ENCODE peak calls at places on chromosomes 16 and 17, in nine cellular contexts. One of them, this sample, is unnamed.
A peak's percentile ranks its signal among the peaks of the same experiment; 100 is the strongest.

GRCh38 chr16:24523569-24523968 is 15.8 kb upstream of the RBBP6 start:
- DNase-seq in activated CD4-positive, CD25-positive, alpha-beta regulatory T cell: no peak
- DNase-seq in C1 segment of cervical spinal cord: no peak
- DNase-seq in upper lobe of right lung: no peak
- DNase-seq in NCI-H2081 treated with DMSO at 0.1 percent for 48 hours: no peak
- DNase-seq in adipocyte: no peak
- DNase-seq in left ventricle myocardium superior: no peak
- DNase-seq in aorta: no peak
- DNase-seq in pancreas: no peak
- DNase-seq in this sample: no peak

GRCh38 chr17:63486317-63487013 is 9.6 kb downstream of the ACE start:
- DNase-seq in activated CD4-positive, CD25-positive, alpha-beta regulatory T cell: no peak
- DNase-seq in C1 segment of cervical spinal cord: no peak
- DNase-seq in upper lobe of right lung: no peak
- DNase-seq in NCI-H2081 treated with DMSO at 0.1 percent for 48 hours: no peak
- DNase-seq in adipocyte: no peak
- DNase-seq in left ventricle myocardium superior: no peak
- DNase-seq in aorta: peak; percentile 21
- DNase-seq in pancreas: no peak
- DNase-seq in this sample: no peak

GRCh38 chr17:32954477-32954876 is 26.5 kb downstream of the TMEM98 start:
- DNase-seq in activated CD4-positive, CD25-positive, alpha-beta regulatory T cell: no peak
- DNase-seq in C1 segment of cervical spinal cord: no peak
- DNase-seq in upper lobe of right lung: no peak
- DNase-seq in NCI-H2081 treated with DMSO at 0.1 percent for 48 hours: no peak
- DNase-seq in adipocyte: no peak
- DNase-seq in left ventricle myocardium superior: no peak
- DNase-seq in aorta: no peak
- DNase-seq in pancreas: peak; percentile 88
- DNase-seq in this sample: no peak

GRCh38 chr17:82985973-82986372 is 93.4 kb upstream of the METRNL start:
- DNase-seq in activated CD4-positive, CD25-positive, alpha-beta regulatory T cell: no peak
- DNase-seq in C1 segment of cervical spinal cord: no peak
- DNase-seq in upper lobe of right lung: peak; percentile 67
- DNase-seq in NCI-H2081 treated with DMSO at 0.1 percent for 48 hours: no peak
- DNase-seq in adipocyte: peak; percentile 25
- DNase-seq in left ventricle myocardium superior: peak; percentile 51
- DNase-seq in aorta: no peak
- DNase-seq in pancreas: no peak
- DNase-seq in this sample: no peak

GRCh38 chr17:7651097-7651958 is 602 bp downstream of the ATP1B2 start:
- DNase-seq in activated CD4-positive, CD25-positive, alpha-beta regulatory T cell: no peak
- DNase-seq in C1 segment of cervical spinal cord: no peak
- DNase-seq in upper lobe of right lung: no peak
- DNase-seq in NCI-H2081 treated with DMSO at 0.1 percent for 48 hours: no peak
- DNase-seq in adipocyte: peak; percentile 34
- DNase-seq in left ventricle myocardium superior: peak; percentile 46
- DNase-seq in aorta: peak; percentile 72
- DNase-seq in pancreas: no peak
- DNase-seq in this sample: no peak

GRCh38 chr17:5241861-5242671 is 7.4 kb upstream of the SCIMP start:
- DNase-seq in activated CD4-positive, CD25-positive, alpha-beta regulatory T cell: no peak
- DNase-seq in C1 segment of cervical spinal cord: no peak
- DNase-seq in upper lobe of right lung: no peak
- DNase-seq in NCI-H2081 treated with DMSO at 0.1 percent for 48 hours: no peak
- DNase-seq in adipocyte: no peak
- DNase-seq in left ventricle myocardium superior: no peak
- DNase-seq in aorta: peak; percentile 34
- DNase-seq in pancreas: no peak
- DNase-seq in this sample: no peak

GRCh38 chr17:78223765-78224164 is 7.7 kb upstream of the TMEM235 start:
- DNase-seq in activated CD4-positive, CD25-positive, alpha-beta regulatory T cell: no peak
- DNase-seq in C1 segment of cervical spinal cord: no peak
- DNase-seq in upper lobe of right lung: no peak
- DNase-seq in NCI-H2081 treated with DMSO at 0.1 percent for 48 hours: no peak
- DNase-seq in adipocyte: no peak
- DNase-seq in left ventricle myocardium superior: no peak
- DNase-seq in aorta: no peak
- DNase-seq in pancreas: no peak
- DNase-seq in this sample: no peak

GRCh38 chr16:11673091-11674000 is 5.1 kb downstream of the SNN start:
- DNase-seq in activated CD4-positive, CD25-positive, alpha-beta regulatory T cell: no peak
- DNase-seq in C1 segment of cervical spinal cord: no peak
- DNase-seq in upper lobe of right lung: no peak
- DNase-seq in NCI-H2081 treated with DMSO at 0.1 percent for 48 hours: no peak
- DNase-seq in adipocyte: no peak
- DNase-seq in left ventricle myocardium superior: peak; percentile 60
- DNase-seq in aorta: peak; percentile 75
- DNase-seq in pancreas: no peak
- DNase-seq in this sample: no peak

GRCh38 chr17:17021194-17021863 is 20.9 kb upstream of the MPRIP start:
- DNase-seq in activated CD4-positive, CD25-positive, alpha-beta regulatory T cell: no peak
- DNase-seq in C1 segment of cervical spinal cord: no peak
- DNase-seq in upper lobe of right lung: peak; percentile 78
- DNase-seq in NCI-H2081 treated with DMSO at 0.1 percent for 48 hours: no peak
- DNase-seq in adipocyte: peak; percentile 37
- DNase-seq in left ventricle myocardium superior: peak; percentile 76
- DNase-seq in aorta: peak; percentile 89
- DNase-seq in pancreas: peak; percentile 69
- DNase-seq in this sample: peak; percentile 33

GRCh38 chr16:74667215-74667765 is 613 bp upstream of the RFWD3 start:
- DNase-seq in activated CD4-positive, CD25-positive, alpha-beta regulatory T cell: no peak
- DNase-seq in C1 segment of cervical spinal cord: no peak
- DNase-seq in upper lobe of right lung: no peak
- DNase-seq in NCI-H2081 treated with DMSO at 0.1 percent for 48 hours: no peak
- DNase-seq in adipocyte: peak; percentile 66
- DNase-seq in left ventricle myocardium superior: peak; percentile 54
- DNase-seq in aorta: peak; percentile 81
- DNase-seq in pancreas: no peak
- DNase-seq in this sample: peak; percentile 30

GRCh38 chr17:71441098-71441497 is 679.7 kb upstream of the SOX9 start:
- DNase-seq in activated CD4-positive, CD25-positive, alpha-beta regulatory T cell: no peak
- DNase-seq in C1 segment of cervical spinal cord: no peak
- DNase-seq in upper lobe of right lung: no peak
- DNase-seq in NCI-H2081 treated with DMSO at 0.1 percent for 48 hours: no peak
- DNase-seq in adipocyte: peak; percentile 57
- DNase-seq in left ventricle myocardium superior: no peak
- DNase-seq in aorta: no peak
- DNase-seq in pancreas: no peak
- DNase-seq in this sample: peak; percentile 54

GRCh38 chr16:79618712-79619050 is 18.1 kb upstream of the MAF start:
- DNase-seq in activated CD4-positive, CD25-positive, alpha-beta regulatory T cell: no peak
- DNase-seq in C1 segment of cervical spinal cord: no peak
- DNase-seq in upper lobe of right lung: no peak
- DNase-seq in NCI-H2081 treated with DMSO at 0.1 percent for 48 hours: no peak
- DNase-seq in adipocyte: no peak
- DNase-seq in left ventricle myocardium superior: no peak
- DNase-seq in aorta: no peak
- DNase-seq in pancreas: no peak
- DNase-seq in this sample: no peak

GRCh38 chr16:72285324-72285723 is 113.4 kb upstream of the PMFBP1 start:
- DNase-seq in activated CD4-positive, CD25-positive, alpha-beta regulatory T cell: no peak
- DNase-seq in C1 segment of cervical spinal cord: no peak
- DNase-seq in upper lobe of right lung: no peak
- DNase-seq in NCI-H2081 treated with DMSO at 0.1 percent for 48 hours: no peak
- DNase-seq in adipocyte: no peak
- DNase-seq in left ventricle myocardium superior: no peak
- DNase-seq in aorta: no peak
- DNase-seq in pancreas: no peak
- DNase-seq in this sample: no peak

GRCh38 chr17:79026345-79027273 is 2.6 kb downstream of the C1QTNF1 start:
- DNase-seq in activated CD4-positive, CD25-positive, alpha-beta regulatory T cell: no peak
- DNase-seq in C1 segment of cervical spinal cord: no peak
- DNase-seq in upper lobe of right lung: peak; percentile 63
- DNase-seq in NCI-H2081 treated with DMSO at 0.1 percent for 48 hours: no peak
- DNase-seq in adipocyte: peak; percentile 50
- DNase-seq in left ventricle myocardium superior: peak; percentile 74
- DNase-seq in aorta: peak; percentile 80
- DNase-seq in pancreas: no peak
- DNase-seq in this sample: peak; percentile 65

GRCh38 chr16:80684136-80684765 is 120.1 kb downstream of the CDYL2 start:
- DNase-seq in activated CD4-positive, CD25-positive, alpha-beta regulatory T cell: no peak
- DNase-seq in C1 segment of cervical spinal cord: no peak
- DNase-seq in upper lobe of right lung: no peak
- DNase-seq in NCI-H2081 treated with DMSO at 0.1 percent for 48 hours: no peak
- DNase-seq in adipocyte: no peak
- DNase-seq in left ventricle myocardium superior: no peak
- DNase-seq in aorta: no peak
- DNase-seq in pancreas: no peak
- DNase-seq in this sample: no peak

GRCh38 chr17:60832206-60832605 is 154.6 kb downstream of the BCAS3 start:
- DNase-seq in activated CD4-positive, CD25-positive, alpha-beta regulatory T cell: no peak
- DNase-seq in C1 segment of cervical spinal cord: no peak
- DNase-seq in upper lobe of right lung: no peak
- DNase-seq in NCI-H2081 treated with DMSO at 0.1 percent for 48 hours: peak; percentile 18
- DNase-seq in adipocyte: peak; percentile 50
- DNase-seq in left ventricle myocardium superior: no peak
- DNase-seq in aorta: no peak
- DNase-seq in pancreas: no peak
- DNase-seq in this sample: peak; percentile 22

GRCh38 chr16:62105244-62105643 is 69.0 kb upstream of the CDH8 start:
- DNase-seq in activated CD4-positive, CD25-positive, alpha-beta regulatory T cell: no peak
- DNase-seq in C1 segment of cervical spinal cord: no peak
- DNase-seq in upper lobe of right lung: no peak
- DNase-seq in NCI-H2081 treated with DMSO at 0.1 percent for 48 hours: no peak
- DNase-seq in adipocyte: no peak
- DNase-seq in left ventricle myocardium superior: no peak
- DNase-seq in aorta: no peak
- DNase-seq in pancreas: no peak
- DNase-seq in this sample: no peak

GRCh38 chr17:81959362-81960129 is 1.4 kb downstream of the NOTUM start:
- DNase-seq in activated CD4-positive, CD25-positive, alpha-beta regulatory T cell: peak; percentile 62
- DNase-seq in C1 segment of cervical spinal cord: no peak
- DNase-seq in upper lobe of right lung: peak; percentile 88
- DNase-seq in NCI-H2081 treated with DMSO at 0.1 percent for 48 hours: no peak
- DNase-seq in adipocyte: peak; percentile 87
- DNase-seq in left ventricle myocardium superior: peak; percentile 89
- DNase-seq in aorta: peak; percentile 93
- DNase-seq in pancreas: peak; percentile 66
- DNase-seq in this sample: peak; percentile 29

GRCh38 chr17:71801301-71801700 is 319.5 kb upstream of the SOX9 start:
- DNase-seq in activated CD4-positive, CD25-positive, alpha-beta regulatory T cell: no peak
- DNase-seq in C1 segment of cervical spinal cord: no peak
- DNase-seq in upper lobe of right lung: no peak
- DNase-seq in NCI-H2081 treated with DMSO at 0.1 percent for 48 hours: no peak
- DNase-seq in adipocyte: no peak
- DNase-seq in left ventricle myocardium superior: no peak
- DNase-seq in aorta: no peak
- DNase-seq in pancreas: no peak
- DNase-seq in this sample: peak; percentile 1

GRCh38 chr17:42422412-42422957 is 571 bp downstream of the CAVIN1 start:
- DNase-seq in activated CD4-positive, CD25-positive, alpha-beta regulatory T cell: no peak
- DNase-seq in C1 segment of cervical spinal cord: no peak
- DNase-seq in upper lobe of right lung: peak; percentile 78
- DNase-seq in NCI-H2081 treated with DMSO at 0.1 percent for 48 hours: no peak
- DNase-seq in adipocyte: peak; percentile 56
- DNase-seq in left ventricle myocardium superior: peak; percentile 65
- DNase-seq in aorta: peak; percentile 80
- DNase-seq in pancreas: no peak
- DNase-seq in this sample: no peak

GRCh38 chr17:38898812-38899348 is 26.5 kb upstream of the LASP1NB start:
- DNase-seq in activated CD4-positive, CD25-positive, alpha-beta regulatory T cell: peak; percentile 59
- DNase-seq in C1 segment of cervical spinal cord: no peak
- DNase-seq in upper lobe of right lung: peak; percentile 74
- DNase-seq in NCI-H2081 treated with DMSO at 0.1 percent for 48 hours: no peak
- DNase-seq in adipocyte: no peak
- DNase-seq in left ventricle myocardium superior: peak; percentile 60
- DNase-seq in aorta: no peak
- DNase-seq in pancreas: no peak
- DNase-seq in this sample: no peak

This sample was measured in fibroblast of the aortic adventitia.